ENCODE peak calls at places on chromosome 5, in nine cellular contexts. I, R, P, D, V, K, H, J and A are unnamed samples.
A peak's percentile ranks its signal among the peaks of the same experiment; 100 is the strongest.

GRCh38 chr5:5353681-5354080 is 68.8 kb upstream of the ICE1 start:
- DNase-seq in J (no peak), H (no peak), K (no peak), R (no peak), D (no peak), V (no peak), I (no peak), P (no peak), A (no peak)

GRCh38 chr5:174319551-174319950 is 274.0 kb downstream of the NSG2 start:
- DNase-seq in P (no peak), H (no peak), R (no peak), D (no peak), J (no peak), V (no peak), K (no peak), I (no peak), A (no peak)

GRCh38 chr5:113029614-113030013 is 53.0 kb downstream of the DCP2 start:
- DNase-seq in K (no peak), J (no peak), V (no peak), P (no peak), I (no peak), H (no peak), D (peak; percentile 61), R (no peak), A (no peak)

GRCh38 chr5:115543931-115544370 is 624 bp downstream of the FEM1C start:
- DNase-seq in V (peak; percentile 64), K (no peak), R (peak; percentile 61), I (peak; percentile 29), J (peak; percentile 61), P (peak; percentile 77), H (no peak), D (peak; percentile 56), A (peak; percentile 44)

GRCh38 chr5:132457371-132458225 is 33.0 kb downstream of the IRF1 start:
- DNase-seq in K (no peak), V (peak; percentile 93), P (no peak), D (peak; percentile 88), H (no peak), I (peak; percentile 23), R (peak; percentile 43), J (no peak), A (no peak)

GRCh38 chr5:36459191-36460135 is 146.9 kb upstream of the SLC1A3 start:
- DNase-seq in P (no peak), J (peak; percentile 49), V (no peak), D (no peak), I (peak; percentile 10), R (peak; percentile 78), H (no peak), K (no peak), A (no peak)

GRCh38 chr5:24475101-24475500 is 169.7 kb downstream of the CDH10 start:
- DNase-seq in H (no peak), R (no peak), J (no peak), D (no peak), I (no peak), K (no peak), P (no peak), V (no peak), A (no peak)

GRCh38 chr5:75239681-75240080 is 3.0 kb upstream of the ANKRD31 start:
- DNase-seq in J (peak; percentile 90), V (no peak), I (peak; percentile 28), P (no peak), R (peak; percentile 84), K (no peak), D (no peak), H (no peak), A (no peak)

GRCh38 chr5:143244000-143244736 is 159.3 kb downstream of the NR3C1 start:
- DNase-seq in D (peak; percentile 98), J (peak; percentile 95), V (peak; percentile 96), K (peak; percentile 81), H (peak; percentile 53), I (peak; percentile 62), P (peak; percentile 84), R (peak; percentile 96), A (no peak)

GRCh38 chr5:177336112-177336511 is 15.4 kb downstream of the LMAN2 start:
- DNase-seq in J (no peak), P (peak; percentile 46), I (peak; percentile 50), H (no peak), R (peak; percentile 37), V (peak; percentile 8), K (peak; percentile 62), D (peak; percentile 22), A (no peak)

GRCh38 chr5:95163079-95163478 is 121.8 kb downstream of the MCTP1 start:
- DNase-seq in J (no peak), K (no peak), H (no peak), V (no peak), R (no peak), D (no peak), P (no peak), I (no peak), A (no peak)

GRCh38 chr5:35849850-35850249 is 6.8 kb upstream of the IL7R start:
- DNase-seq in I (no peak), D (no peak), J (no peak), P (no peak), R (no peak), H (no peak), K (no peak), V (no peak), A (no peak)

GRCh38 chr5:131959906-131960305 is 14.4 kb upstream of the MEIKIN start:
- DNase-seq in R (peak; percentile 4), P (no peak), V (no peak), H (no peak), K (no peak), I (no peak), D (no peak), J (no peak), A (no peak)

GRCh38 chr5:73418244-73418691 is 30.3 kb downstream of the FOXD1 start:
- DNase-seq in K (no peak), R (peak; percentile 23), D (no peak), I (no peak), H (peak; percentile 77), J (no peak), P (no peak), V (no peak), A (no peak)

GRCh38 chr5:173321886-173322285 is 6.3 kb downstream of the STC2 start:
- DNase-seq in V (peak; percentile 63), D (peak; percentile 73), I (no peak), J (no peak), P (no peak), K (no peak), R (no peak), H (no peak), A (no peak)

GRCh38 chr5:141814064-141814982 is 63.9 kb downstream of the PCDH1 start:
- DNase-seq in P (no peak), V (peak; percentile 8), I (peak; percentile 34), D (peak; percentile 35), J (peak; percentile 74), H (no peak), R (peak; percentile 53), K (peak; percentile 79), A (peak; percentile 73)

GRCh38 chr5:139457653-139458306 is 4.8 kb downstream of the ECSCR start:
- DNase-seq in K (no peak), P (no peak), J (no peak), D (no peak), V (no peak), H (no peak), I (no peak), R (no peak), A (peak; percentile 59)

GRCh38 chr5:150137997-150138396 is 17.6 kb downstream of the PDGFRB start:
- DNase-seq in P (peak; percentile 67), J (no peak), I (peak; percentile 37), D (peak; percentile 59), R (no peak), H (no peak), V (peak; percentile 74), K (no peak), A (no peak)

GRCh38 chr5:41641621-41642020 is 131.2 kb upstream of the PLCXD3 start:
- DNase-seq in V (peak; percentile 41), D (peak; percentile 54), K (no peak), R (peak; percentile 6), P (no peak), J (no peak), H (no peak), I (no peak), A (no peak)
- TF ChIP-seq CTCF in V (no peak), D (peak; percentile 23), K (no peak), R (no peak), P (no peak), J (no peak), H (no peak), I (peak; percentile 16), A (peak; percentile 4)

GRCh38 chr5:654071-654778 is 38.9 kb downstream of the TPPP start:
- DNase-seq in D (peak; percentile 25), J (no peak), K (no peak), V (no peak), H (no peak), I (no peak), R (no peak), P (peak; percentile 32), A (no peak)
- TF ChIP-seq CTCF in D (no peak), J (no peak), K (no peak), V (no peak), H (no peak), I (peak; percentile 20), R (no peak), P (no peak), A (peak; percentile 3)

GRCh38 chr5:90437663-90438062 is 28.1 kb upstream of the CETN3 start:
- DNase-seq in D (no peak), K (no peak), R (no peak), V (no peak), J (no peak), I (no peak), H (no peak), P (no peak), A (no peak)

GRCh38 chr5:90438100-90438499 is 28.5 kb upstream of the CETN3 start:
- DNase-seq in P (no peak), D (no peak), H (no peak), J (no peak), K (no peak), V (no peak), R (no peak), I (peak; percentile 9), A (no peak)

GRCh38 chr5:90434116-90434714 is 24.7 kb upstream of the CETN3 start:
- DNase-seq in D (peak; percentile 61), K (no peak), P (no peak), I (peak; percentile 39), H (no peak), V (peak; percentile 47), J (peak; percentile 11), R (peak; percentile 49), A (no peak)
- TF ChIP-seq CTCF in D (peak; percentile 71), K (peak; percentile 53), P (peak; percentile 56), I (peak; percentile 82), H (peak; percentile 62), V (peak; percentile 68), J (peak; percentile 53), R (peak; percentile 59), A (peak; percentile 79)

DNA sequence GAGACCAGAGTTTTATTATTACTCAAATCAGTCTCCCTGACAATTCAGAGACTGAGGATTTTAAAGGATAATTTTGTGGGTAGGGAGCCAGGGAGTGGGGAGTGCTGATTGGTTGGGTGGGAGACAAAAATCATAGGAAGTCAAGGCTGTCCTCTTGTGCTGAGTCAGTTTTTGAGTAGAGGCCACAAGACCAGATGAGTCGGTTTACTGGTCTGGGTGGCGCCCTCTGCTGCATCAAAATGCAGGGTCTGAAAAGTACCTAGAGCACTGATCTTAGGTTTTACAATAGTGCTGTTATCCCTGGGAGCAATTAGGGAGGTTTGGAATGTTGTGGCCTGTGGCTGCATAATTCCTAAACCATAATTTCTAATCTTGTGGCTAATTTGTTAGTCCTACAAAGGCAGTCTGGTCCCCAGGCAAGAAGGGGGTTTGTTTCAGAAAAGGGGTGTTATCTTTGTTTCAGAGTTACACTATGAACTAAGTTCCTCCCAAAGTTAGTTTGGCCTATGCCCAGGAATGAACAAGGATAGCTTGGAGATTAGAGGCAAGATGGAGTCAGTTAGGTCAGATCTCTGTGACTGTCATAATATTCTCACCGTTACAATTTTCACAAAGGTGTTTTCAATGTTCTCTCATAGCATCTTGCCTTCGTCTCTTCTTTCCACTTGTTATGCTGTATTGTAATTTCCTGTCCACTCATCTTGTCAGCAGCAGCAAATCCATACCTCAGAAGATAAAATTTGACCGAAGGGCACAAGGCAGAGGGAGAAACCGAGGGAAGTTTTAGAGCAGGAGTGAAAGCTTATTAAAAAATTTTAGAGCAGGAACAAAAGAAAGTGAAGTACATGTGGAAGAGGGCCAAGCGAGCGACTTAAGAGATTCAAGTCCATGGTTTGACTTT is 59.2 kb upstream of the CLINT1 start:
- DNase-seq in H (no peak), D (peak; percentile 84), V (peak; percentile 73), R (peak; percentile 82), P (no peak), J (peak; percentile 46), I (peak; percentile 58), K (peak; percentile 25), A (peak; percentile 40)
- TF ChIP-seq CTCF in H (no peak), D (peak; percentile 67), V (peak; percentile 48), R (peak; percentile 66), P (peak; percentile 28), J (no peak), I (peak; percentile 66), K (peak; percentile 68), A (peak; percentile 66)